ENCODE peak calls at places on chromosomes 11 and 22, in six cellular contexts. One of them, this sample, is unnamed.
A peak's percentile ranks its signal among the peaks of the same experiment; 100 is the strongest.

GRCh38 chr11:46446343-46446751 is 54.8 kb upstream of the CHRM4 start:
- DNase-seq in HFFc6: peak; percentile 19
- DNase-seq in ascending aorta: no peak
- DNase-seq in naive B cell: no peak
- DNase-seq in transverse colon: no peak
- DNase-seq in activated T-helper 1 cell treated with anti-CD3 and anti-CD28 coated beads, Interleukin-12 subunit alpha, Interleukin-12 subunit beta, Interleukin-2, Interleukin-4 antibody, amounts not matched to agents 30 ng/mL and 10 ng/mL and 1 ng/mL, durations not matched to agents 14 hours and 24 hours and 36 hours: no peak
- DNase-seq in this sample: no peak

GRCh38 chr22:46612904-46613605 is 7.1 kb upstream of the GRAMD4 start:
- DNase-seq in HFFc6: no peak
- DNase-seq in ascending aorta: no peak
- DNase-seq in naive B cell: no peak
- DNase-seq in transverse colon: peak; percentile 69
- DNase-seq in activated T-helper 1 cell treated with anti-CD3 and anti-CD28 coated beads, Interleukin-12 subunit alpha, Interleukin-12 subunit beta, Interleukin-2, Interleukin-4 antibody, amounts not matched to agents 30 ng/mL and 10 ng/mL and 1 ng/mL, durations not matched to agents 14 hours and 24 hours and 36 hours: peak; percentile 34
- DNase-seq in this sample: no peak

GRCh38 chr11:73297702-73298101 is 10.4 kb upstream of the ARHGEF17 start:
- DNase-seq in HFFc6: no peak
- DNase-seq in ascending aorta: no peak
- DNase-seq in naive B cell: no peak
- DNase-seq in transverse colon: no peak
- DNase-seq in activated T-helper 1 cell treated with anti-CD3 and anti-CD28 coated beads, Interleukin-12 subunit alpha, Interleukin-12 subunit beta, Interleukin-2, Interleukin-4 antibody, amounts not matched to agents 30 ng/mL and 10 ng/mL and 1 ng/mL, durations not matched to agents 14 hours and 24 hours and 36 hours: no peak
- DNase-seq in this sample: no peak

GRCh38 chr11:119916568-119916967 is 187.6 kb upstream of the NECTIN1 start:
- DNase-seq in HFFc6: no peak
- DNase-seq in ascending aorta: no peak
- DNase-seq in naive B cell: no peak
- DNase-seq in transverse colon: no peak
- DNase-seq in activated T-helper 1 cell treated with anti-CD3 and anti-CD28 coated beads, Interleukin-12 subunit alpha, Interleukin-12 subunit beta, Interleukin-2, Interleukin-4 antibody, amounts not matched to agents 30 ng/mL and 10 ng/mL and 1 ng/mL, durations not matched to agents 14 hours and 24 hours and 36 hours: no peak
- DNase-seq in this sample: no peak

GRCh38 chr11:96339704-96340554 is 3.1 kb downstream of the MAML2 start:
- DNase-seq in HFFc6: no peak
- DNase-seq in ascending aorta: no peak
- DNase-seq in naive B cell: no peak
- DNase-seq in transverse colon: no peak
- DNase-seq in activated T-helper 1 cell treated with anti-CD3 and anti-CD28 coated beads, Interleukin-12 subunit alpha, Interleukin-12 subunit beta, Interleukin-2, Interleukin-4 antibody, amounts not matched to agents 30 ng/mL and 10 ng/mL and 1 ng/mL, durations not matched to agents 14 hours and 24 hours and 36 hours: no peak
- DNase-seq in this sample: no peak

GRCh38 chr22:38180841-38181452 is 683 bp downstream of the PLA2G6 start:
- DNase-seq in HFFc6: no peak
- DNase-seq in ascending aorta: no peak
- DNase-seq in naive B cell: no peak
- DNase-seq in transverse colon: peak; percentile 57
- DNase-seq in activated T-helper 1 cell treated with anti-CD3 and anti-CD28 coated beads, Interleukin-12 subunit alpha, Interleukin-12 subunit beta, Interleukin-2, Interleukin-4 antibody, amounts not matched to agents 30 ng/mL and 10 ng/mL and 1 ng/mL, durations not matched to agents 14 hours and 24 hours and 36 hours: peak; percentile 31
- DNase-seq in this sample: no peak

GRCh38 chr11:20049231-20049630 is 111.0 kb downstream of the DBX1 start:
- DNase-seq in HFFc6: no peak
- DNase-seq in ascending aorta: no peak
- DNase-seq in naive B cell: no peak
- DNase-seq in transverse colon: no peak
- DNase-seq in activated T-helper 1 cell treated with anti-CD3 and anti-CD28 coated beads, Interleukin-12 subunit alpha, Interleukin-12 subunit beta, Interleukin-2, Interleukin-4 antibody, amounts not matched to agents 30 ng/mL and 10 ng/mL and 1 ng/mL, durations not matched to agents 14 hours and 24 hours and 36 hours: no peak
- DNase-seq in this sample: no peak

GRCh38 chr11:86116996-86117705 is 48.3 kb upstream of the PICALM start:
- DNase-seq in HFFc6: peak; percentile 41
- DNase-seq in ascending aorta: no peak
- DNase-seq in naive B cell: no peak
- DNase-seq in transverse colon: no peak
- DNase-seq in activated T-helper 1 cell treated with anti-CD3 and anti-CD28 coated beads, Interleukin-12 subunit alpha, Interleukin-12 subunit beta, Interleukin-2, Interleukin-4 antibody, amounts not matched to agents 30 ng/mL and 10 ng/mL and 1 ng/mL, durations not matched to agents 14 hours and 24 hours and 36 hours: no peak
- DNase-seq in this sample: no peak

GRCh38 chr11:65917077-65917433 is 1.8 kb downstream of the C11orf68 start:
- DNase-seq in HFFc6: no peak
- DNase-seq in ascending aorta: no peak
- DNase-seq in naive B cell: no peak
- DNase-seq in transverse colon: no peak
- DNase-seq in activated T-helper 1 cell treated with anti-CD3 and anti-CD28 coated beads, Interleukin-12 subunit alpha, Interleukin-12 subunit beta, Interleukin-2, Interleukin-4 antibody, amounts not matched to agents 30 ng/mL and 10 ng/mL and 1 ng/mL, durations not matched to agents 14 hours and 24 hours and 36 hours: no peak
- DNase-seq in this sample: no peak

GRCh38 chr22:27438271-27438980 is 363.1 kb downstream of the MN1 start:
- DNase-seq in HFFc6: no peak
- DNase-seq in ascending aorta: peak; percentile 76
- DNase-seq in naive B cell: no peak
- DNase-seq in transverse colon: no peak
- DNase-seq in activated T-helper 1 cell treated with anti-CD3 and anti-CD28 coated beads, Interleukin-12 subunit alpha, Interleukin-12 subunit beta, Interleukin-2, Interleukin-4 antibody, amounts not matched to agents 30 ng/mL and 10 ng/mL and 1 ng/mL, durations not matched to agents 14 hours and 24 hours and 36 hours: no peak
- DNase-seq in this sample: peak; percentile 70

GRCh38 chr11:57868491-57868890 is 106.9 kb downstream of the CTNND1 start:
- DNase-seq in HFFc6: no peak
- DNase-seq in ascending aorta: no peak
- DNase-seq in naive B cell: no peak
- DNase-seq in transverse colon: no peak
- DNase-seq in activated T-helper 1 cell treated with anti-CD3 and anti-CD28 coated beads, Interleukin-12 subunit alpha, Interleukin-12 subunit beta, Interleukin-2, Interleukin-4 antibody, amounts not matched to agents 30 ng/mL and 10 ng/mL and 1 ng/mL, durations not matched to agents 14 hours and 24 hours and 36 hours: no peak
- DNase-seq in this sample: no peak

GRCh38 chr11:118443590-118444218 is 7.4 kb downstream of the KMT2A start:
- DNase-seq in HFFc6: no peak
- DNase-seq in ascending aorta: no peak
- DNase-seq in naive B cell: no peak
- DNase-seq in transverse colon: no peak
- DNase-seq in activated T-helper 1 cell treated with anti-CD3 and anti-CD28 coated beads, Interleukin-12 subunit alpha, Interleukin-12 subunit beta, Interleukin-2, Interleukin-4 antibody, amounts not matched to agents 30 ng/mL and 10 ng/mL and 1 ng/mL, durations not matched to agents 14 hours and 24 hours and 36 hours: no peak
- DNase-seq in this sample: no peak

GRCh38 chr22:31326877-31327276 is 19.3 kb downstream of the PATZ1 start:
- DNase-seq in HFFc6: no peak
- DNase-seq in ascending aorta: no peak
- DNase-seq in naive B cell: no peak
- DNase-seq in transverse colon: no peak
- DNase-seq in activated T-helper 1 cell treated with anti-CD3 and anti-CD28 coated beads, Interleukin-12 subunit alpha, Interleukin-12 subunit beta, Interleukin-2, Interleukin-4 antibody, amounts not matched to agents 30 ng/mL and 10 ng/mL and 1 ng/mL, durations not matched to agents 14 hours and 24 hours and 36 hours: no peak
- DNase-seq in this sample: no peak

GRCh38 chr22:37303821-37304274 is 21.5 kb downstream of the CYTH4 start:
- DNase-seq in HFFc6: peak; percentile 86
- DNase-seq in ascending aorta: peak; percentile 79
- DNase-seq in naive B cell: no peak
- DNase-seq in transverse colon: no peak
- DNase-seq in activated T-helper 1 cell treated with anti-CD3 and anti-CD28 coated beads, Interleukin-12 subunit alpha, Interleukin-12 subunit beta, Interleukin-2, Interleukin-4 antibody, amounts not matched to agents 30 ng/mL and 10 ng/mL and 1 ng/mL, durations not matched to agents 14 hours and 24 hours and 36 hours: peak; percentile 29
- DNase-seq in this sample: peak; percentile 64

GRCh38 chr11:32334822-32335221 is 100.5 kb downstream of the WT1 start:
- DNase-seq in HFFc6: no peak
- DNase-seq in ascending aorta: no peak
- DNase-seq in naive B cell: no peak
- DNase-seq in transverse colon: peak; percentile 23
- DNase-seq in activated T-helper 1 cell treated with anti-CD3 and anti-CD28 coated beads, Interleukin-12 subunit alpha, Interleukin-12 subunit beta, Interleukin-2, Interleukin-4 antibody, amounts not matched to agents 30 ng/mL and 10 ng/mL and 1 ng/mL, durations not matched to agents 14 hours and 24 hours and 36 hours: no peak
- DNase-seq in this sample: no peak

GRCh38 chr11:57751676-57752253 is at the start of gene BTBD18:
- DNase-seq in HFFc6: peak; percentile 36
- DNase-seq in ascending aorta: no peak
- DNase-seq in naive B cell: no peak
- DNase-seq in transverse colon: peak; percentile 48
- DNase-seq in activated T-helper 1 cell treated with anti-CD3 and anti-CD28 coated beads, Interleukin-12 subunit alpha, Interleukin-12 subunit beta, Interleukin-2, Interleukin-4 antibody, amounts not matched to agents 30 ng/mL and 10 ng/mL and 1 ng/mL, durations not matched to agents 14 hours and 24 hours and 36 hours: no peak
- DNase-seq in this sample: no peak

GRCh38 chr22:33049125-33049729 is 9.0 kb downstream of the SYN3 start:
- DNase-seq in HFFc6: peak; percentile 50
- DNase-seq in ascending aorta: peak; percentile 74
- DNase-seq in naive B cell: peak; percentile 56
- DNase-seq in transverse colon: peak; percentile 67
- DNase-seq in activated T-helper 1 cell treated with anti-CD3 and anti-CD28 coated beads, Interleukin-12 subunit alpha, Interleukin-12 subunit beta, Interleukin-2, Interleukin-4 antibody, amounts not matched to agents 30 ng/mL and 10 ng/mL and 1 ng/mL, durations not matched to agents 14 hours and 24 hours and 36 hours: peak; percentile 30
- DNase-seq in this sample: peak; percentile 31

GRCh38 chr22:23212061-23213030 is 32.0 kb downstream of the BCR start:
- DNase-seq in HFFc6: no peak
- DNase-seq in ascending aorta: no peak
- DNase-seq in naive B cell: no peak
- DNase-seq in transverse colon: no peak
- DNase-seq in activated T-helper 1 cell treated with anti-CD3 and anti-CD28 coated beads, Interleukin-12 subunit alpha, Interleukin-12 subunit beta, Interleukin-2, Interleukin-4 antibody, amounts not matched to agents 30 ng/mL and 10 ng/mL and 1 ng/mL, durations not matched to agents 14 hours and 24 hours and 36 hours: no peak
- DNase-seq in this sample: no peak

GRCh38 chr22:22565991-22566390 is 6.9 kb upstream of the PRAME start:
- DNase-seq in HFFc6: no peak
- DNase-seq in ascending aorta: no peak
- DNase-seq in naive B cell: no peak
- DNase-seq in transverse colon: no peak
- DNase-seq in activated T-helper 1 cell treated with anti-CD3 and anti-CD28 coated beads, Interleukin-12 subunit alpha, Interleukin-12 subunit beta, Interleukin-2, Interleukin-4 antibody, amounts not matched to agents 30 ng/mL and 10 ng/mL and 1 ng/mL, durations not matched to agents 14 hours and 24 hours and 36 hours: no peak
- DNase-seq in this sample: no peak

GRCh38 chr22:45997775-45998637 is 21.0 kb upstream of the WNT7B start:
- DNase-seq in HFFc6: no peak
- DNase-seq in ascending aorta: no peak
- DNase-seq in naive B cell: no peak
- DNase-seq in transverse colon: no peak
- DNase-seq in activated T-helper 1 cell treated with anti-CD3 and anti-CD28 coated beads, Interleukin-12 subunit alpha, Interleukin-12 subunit beta, Interleukin-2, Interleukin-4 antibody, amounts not matched to agents 30 ng/mL and 10 ng/mL and 1 ng/mL, durations not matched to agents 14 hours and 24 hours and 36 hours: no peak
- DNase-seq in this sample: no peak

GRCh38 chr11:37449146-37449545 is 851.1 kb upstream of the RAG2 start:
- DNase-seq in HFFc6: peak; percentile 56
- DNase-seq in ascending aorta: no peak
- DNase-seq in naive B cell: no peak
- DNase-seq in transverse colon: no peak
- DNase-seq in activated T-helper 1 cell treated with anti-CD3 and anti-CD28 coated beads, Interleukin-12 subunit alpha, Interleukin-12 subunit beta, Interleukin-2, Interleukin-4 antibody, amounts not matched to agents 30 ng/mL and 10 ng/mL and 1 ng/mL, durations not matched to agents 14 hours and 24 hours and 36 hours: no peak
- DNase-seq in this sample: peak; percentile 8

GRCh38 chr11:104325093-104325492 is 161.1 kb upstream of the PDGFD start:
- DNase-seq in HFFc6: no peak
- DNase-seq in ascending aorta: no peak
- DNase-seq in naive B cell: no peak
- DNase-seq in transverse colon: no peak
- DNase-seq in activated T-helper 1 cell treated with anti-CD3 and anti-CD28 coated beads, Interleukin-12 subunit alpha, Interleukin-12 subunit beta, Interleukin-2, Interleukin-4 antibody, amounts not matched to agents 30 ng/mL and 10 ng/mL and 1 ng/mL, durations not matched to agents 14 hours and 24 hours and 36 hours: no peak
- DNase-seq in this sample: no peak

GRCh38 chr11:10117709-10118341 is 176.2 kb downstream of the SBF2 start:
- DNase-seq in HFFc6: peak; percentile 44
- DNase-seq in ascending aorta: no peak
- DNase-seq in naive B cell: no peak
- DNase-seq in transverse colon: no peak
- DNase-seq in activated T-helper 1 cell treated with anti-CD3 and anti-CD28 coated beads, Interleukin-12 subunit alpha, Interleukin-12 subunit beta, Interleukin-2, Interleukin-4 antibody, amounts not matched to agents 30 ng/mL and 10 ng/mL and 1 ng/mL, durations not matched to agents 14 hours and 24 hours and 36 hours: no peak
- DNase-seq in this sample: no peak

GRCh38 chr11:55714982-55715888 is 53.2 kb downstream of the OR4C6 start:
- DNase-seq in HFFc6: no peak
- DNase-seq in ascending aorta: no peak
- DNase-seq in naive B cell: no peak
- DNase-seq in transverse colon: no peak
- DNase-seq in activated T-helper 1 cell treated with anti-CD3 and anti-CD28 coated beads, Interleukin-12 subunit alpha, Interleukin-12 subunit beta, Interleukin-2, Interleukin-4 antibody, amounts not matched to agents 30 ng/mL and 10 ng/mL and 1 ng/mL, durations not matched to agents 14 hours and 24 hours and 36 hours: no peak
- DNase-seq in this sample: no peak

GRCh38 chr11:32087602-32088001 is 3.3 kb upstream of the RCN1 start:
- DNase-seq in HFFc6: peak; percentile 68
- DNase-seq in ascending aorta: no peak
- DNase-seq in naive B cell: no peak
- DNase-seq in transverse colon: no peak
- DNase-seq in activated T-helper 1 cell treated with anti-CD3 and anti-CD28 coated beads, Interleukin-12 subunit alpha, Interleukin-12 subunit beta, Interleukin-2, Interleukin-4 antibody, amounts not matched to agents 30 ng/mL and 10 ng/mL and 1 ng/mL, durations not matched to agents 14 hours and 24 hours and 36 hours: no peak
- DNase-seq in this sample: no peak

GRCh38 chr22:29062286-29062949 is 787 bp upstream of the C22orf31 start:
- DNase-seq in HFFc6: no peak
- DNase-seq in ascending aorta: no peak
- DNase-seq in naive B cell: no peak
- DNase-seq in transverse colon: no peak
- DNase-seq in activated T-helper 1 cell treated with anti-CD3 and anti-CD28 coated beads, Interleukin-12 subunit alpha, Interleukin-12 subunit beta, Interleukin-2, Interleukin-4 antibody, amounts not matched to agents 30 ng/mL and 10 ng/mL and 1 ng/mL, durations not matched to agents 14 hours and 24 hours and 36 hours: no peak
- DNase-seq in this sample: no peak

GRCh38 chr11:121575250-121575962 is 122.6 kb upstream of the SORL1-AS1 start:
- DNase-seq in HFFc6: no peak
- DNase-seq in ascending aorta: peak; percentile 82
- DNase-seq in naive B cell: no peak
- DNase-seq in transverse colon: peak; percentile 41
- DNase-seq in activated T-helper 1 cell treated with anti-CD3 and anti-CD28 coated beads, Interleukin-12 subunit alpha, Interleukin-12 subunit beta, Interleukin-2, Interleukin-4 antibody, amounts not matched to agents 30 ng/mL and 10 ng/mL and 1 ng/mL, durations not matched to agents 14 hours and 24 hours and 36 hours: no peak
- DNase-seq in this sample: no peak

This sample was measured in retinal pigment epithelial cell.